ENCODE peak calls at places on chromosomes 3 and 15, in five cellular contexts. One of them, this sample, is unnamed.

GRCh38 chr3:106811376-106811775 is 565.9 kb upstream of the CCDC54 start:
- DNase-seq in prostate gland: no peak
- DNase-seq in stomach: no peak
- DNase-seq in right lobe of liver: no peak
- DNase-seq in sigmoid colon: no peak
- DNase-seq in this sample: no peak

GRCh38 chr3:51799879-51800757 is 21.1 kb upstream of the IQCF6 start:
- DNase-seq in right lobe of liver: no peak
- DNase-seq in stomach: no peak
- DNase-seq in sigmoid colon: no peak
- DNase-seq in prostate gland: peak; percentile 11
- DNase-seq in this sample: no peak

GRCh38 chr15:77964193-77964592 is 113.3 kb downstream of the TBC1D2B start:
- DNase-seq in prostate gland: no peak
- DNase-seq in stomach: no peak
- DNase-seq in right lobe of liver: no peak
- DNase-seq in sigmoid colon: no peak
- DNase-seq in this sample: no peak

GRCh38 chr15:61175024-61175423 is 54.1 kb downstream of the RORA start:
- DNase-seq in right lobe of liver: no peak
- DNase-seq in stomach: no peak
- DNase-seq in prostate gland: no peak
- DNase-seq in sigmoid colon: no peak
- DNase-seq in this sample: no peak

GRCh38 chr3:60746690-60747416 is 504.4 kb downstream of the FHIT start:
- DNase-seq in prostate gland: no peak
- DNase-seq in right lobe of liver: no peak
- DNase-seq in stomach: no peak
- DNase-seq in sigmoid colon: no peak
- DNase-seq in this sample: no peak

GRCh38 chr3:114775395-114775794 is 371.7 kb downstream of the ZBTB20 start:
- DNase-seq in sigmoid colon: no peak
- DNase-seq in right lobe of liver: no peak
- DNase-seq in stomach: no peak
- DNase-seq in prostate gland: no peak
- DNase-seq in this sample: no peak

GRCh38 chr15:85886345-85886935 is 91.7 kb upstream of the KLHL25 start:
- DNase-seq in prostate gland: no peak
- DNase-seq in stomach: no peak
- DNase-seq in sigmoid colon: no peak
- DNase-seq in right lobe of liver: no peak
- DNase-seq in this sample: no peak

GRCh38 chr15:92597548-92597947 is 58.0 kb downstream of the FAM174B start:
- DNase-seq in sigmoid colon: no peak
- DNase-seq in right lobe of liver: no peak
- DNase-seq in stomach: no peak
- DNase-seq in prostate gland: no peak
- DNase-seq in this sample: no peak

GRCh38 chr3:14404396-14405119 is 2.2 kb downstream of the SLC6A6 start:
- DNase-seq in prostate gland: no peak
- DNase-seq in stomach: peak; percentile 40
- DNase-seq in right lobe of liver: no peak
- DNase-seq in sigmoid colon: no peak
- DNase-seq in this sample: no peak

GRCh38 chr15:64842986-64843561 is 1.4 kb downstream of the PLEKHO2 start:
- DNase-seq in prostate gland: no peak
- DNase-seq in stomach: no peak
- DNase-seq in right lobe of liver: peak; percentile 51
- DNase-seq in sigmoid colon: peak; percentile 92
- DNase-seq in this sample: no peak

GRCh38 chr3:36488077-36488789 is 107.9 kb downstream of the STAC start:
- DNase-seq in right lobe of liver: no peak
- DNase-seq in prostate gland: no peak
- DNase-seq in sigmoid colon: no peak
- DNase-seq in stomach: no peak
- DNase-seq in this sample: no peak
- TF ChIP-seq POLR2A in right lobe of liver: no peak
- TF ChIP-seq POLR2A in prostate gland: no peak
- TF ChIP-seq POLR2A in sigmoid colon: no peak
- TF ChIP-seq POLR2A in stomach: no peak
- TF ChIP-seq POLR2A in this sample: no peak

GRCh38 chr3:172043766-172044165 is 4.4 kb downstream of the FNDC3B start:
- DNase-seq in sigmoid colon: no peak
- DNase-seq in right lobe of liver: no peak
- DNase-seq in stomach: no peak
- DNase-seq in prostate gland: no peak
- DNase-seq in this sample: no peak
- H3K27ac ChIP-seq in sigmoid colon: no peak overlapping the region
- H3K27ac ChIP-seq in right lobe of liver: peak overlapping the region; percentile 2
- H3K27ac ChIP-seq in stomach: peak overlapping the region; percentile 100
- H3K27ac ChIP-seq in prostate gland: no peak overlapping the region
- H3K27ac ChIP-seq in this sample: no peak overlapping the region

DNA sequence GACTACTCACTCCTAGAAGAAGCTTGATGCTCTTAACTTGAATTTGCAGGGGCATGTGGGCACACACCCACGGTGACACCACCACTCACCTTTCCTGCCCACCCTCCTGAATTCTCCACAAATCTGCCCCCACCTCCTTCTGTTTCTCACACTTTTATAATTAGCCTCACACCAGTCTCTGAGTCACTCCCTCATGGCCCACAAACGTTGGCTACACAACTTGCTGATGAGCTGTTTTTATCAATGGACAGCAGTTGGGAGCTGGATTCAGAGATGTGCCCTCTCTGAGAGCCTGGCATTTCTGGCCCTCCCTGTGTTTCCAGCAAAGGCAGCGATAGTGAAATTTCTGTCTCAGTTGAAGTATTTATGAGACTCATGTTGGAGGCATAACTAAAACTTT is 1.3 kb downstream of the COLQ start:
- DNase-seq in right lobe of liver: no peak
- DNase-seq in prostate gland: no peak
- DNase-seq in sigmoid colon: no peak
- DNase-seq in stomach: no peak
- DNase-seq in this sample: no peak
- TF ChIP-seq POLR2A in right lobe of liver: no peak
- TF ChIP-seq POLR2A in prostate gland: no peak
- TF ChIP-seq POLR2A in sigmoid colon: no peak
- TF ChIP-seq POLR2A in stomach: no peak
- TF ChIP-seq POLR2A in this sample: no peak

GRCh38 chr3:154364849-154365248 is 40.6 kb upstream of the DHX36 start:
- DNase-seq in right lobe of liver: no peak
- DNase-seq in stomach: no peak
- DNase-seq in prostate gland: no peak
- DNase-seq in sigmoid colon: no peak
- DNase-seq in this sample: no peak

DNA sequence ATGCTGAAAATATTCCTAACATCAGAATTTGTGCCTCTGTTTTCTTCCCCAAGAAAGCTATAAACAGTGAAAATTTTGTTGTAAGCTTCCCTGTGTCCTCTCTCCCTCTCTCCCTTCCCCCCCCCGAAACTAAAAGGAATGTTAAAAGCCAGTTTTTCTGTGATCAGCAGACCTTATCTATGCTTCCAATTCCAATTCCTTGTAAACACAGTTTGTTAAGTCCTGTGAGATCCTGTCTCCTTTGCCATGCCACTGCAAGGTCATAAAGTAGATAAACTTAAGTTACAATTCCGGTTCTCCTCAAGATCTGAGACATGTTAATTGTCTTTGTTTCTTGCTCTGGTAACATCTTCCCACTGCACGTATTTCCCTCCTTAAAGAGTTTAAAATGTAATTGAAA is 42.9 kb upstream of the DHX36 start:
- DNase-seq in stomach: no peak
- DNase-seq in sigmoid colon: no peak
- DNase-seq in right lobe of liver: no peak
- DNase-seq in prostate gland: no peak
- DNase-seq in this sample: no peak
- H3K27ac ChIP-seq in stomach: no peak overlapping the region
- H3K27ac ChIP-seq in sigmoid colon: no peak overlapping the region
- H3K27ac ChIP-seq in right lobe of liver: no peak overlapping the region
- H3K27ac ChIP-seq in prostate gland: no peak overlapping the region
- H3K27ac ChIP-seq in this sample: no peak overlapping the region

GRCh38 chr15:57385923-57386390 is 9.7 kb downstream of the CGNL1 start:
- DNase-seq in stomach: no peak
- DNase-seq in prostate gland: no peak
- DNase-seq in sigmoid colon: no peak
- DNase-seq in right lobe of liver: no peak
- DNase-seq in this sample: no peak
- TF ChIP-seq POLR2A in stomach: no peak
- TF ChIP-seq POLR2A in prostate gland: no peak
- TF ChIP-seq POLR2A in sigmoid colon: no peak
- TF ChIP-seq POLR2A in right lobe of liver: no peak
- TF ChIP-seq POLR2A in this sample: no peak

GRCh38 chr3:132643366-132643765 is 16.2 kb downstream of the ACAD11 start:
- DNase-seq in prostate gland: no peak
- DNase-seq in sigmoid colon: no peak
- DNase-seq in right lobe of liver: no peak
- DNase-seq in stomach: no peak
- DNase-seq in this sample: no peak

GRCh38 chr3:132638721-132639120 is 20.9 kb downstream of the ACAD11 start:
- DNase-seq in stomach: no peak
- DNase-seq in sigmoid colon: no peak
- DNase-seq in right lobe of liver: no peak
- DNase-seq in prostate gland: no peak
- DNase-seq in this sample: no peak

GRCh38 chr3:132641837-132642538 is 17.6 kb downstream of the ACAD11 start:
- DNase-seq in prostate gland: no peak
- DNase-seq in sigmoid colon: no peak
- DNase-seq in right lobe of liver: no peak
- DNase-seq in stomach: no peak
- DNase-seq in this sample: no peak

GRCh38 chr3:132645058-132645457 is 14.6 kb downstream of the ACAD11 start:
- DNase-seq in sigmoid colon: no peak
- DNase-seq in stomach: no peak
- DNase-seq in right lobe of liver: no peak
- DNase-seq in prostate gland: no peak
- DNase-seq in this sample: no peak

DNA sequence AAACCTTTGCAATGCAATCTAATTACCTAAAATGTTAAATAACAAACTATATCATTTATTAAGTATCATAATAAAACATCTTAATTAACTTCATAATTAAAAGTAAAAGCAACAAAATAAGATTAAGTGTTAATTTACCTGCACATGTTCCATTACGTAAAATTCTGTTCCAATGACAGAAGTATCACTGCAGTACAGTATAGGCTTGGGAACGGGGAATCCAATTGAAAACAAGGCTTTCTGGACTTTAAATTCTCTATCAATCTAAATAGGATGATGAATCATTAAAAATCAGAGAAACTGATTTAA is 17.1 kb downstream of the ACAD11 start:
- DNase-seq in prostate gland: no peak
- DNase-seq in sigmoid colon: no peak
- DNase-seq in stomach: no peak
- DNase-seq in right lobe of liver: no peak
- DNase-seq in this sample: no peak
- H3K27ac ChIP-seq in prostate gland: no peak overlapping the region
- H3K27ac ChIP-seq in sigmoid colon: no peak overlapping the region
- H3K27ac ChIP-seq in stomach: no peak overlapping the region
- H3K27ac ChIP-seq in right lobe of liver: no peak overlapping the region
- H3K27ac ChIP-seq in this sample: no peak overlapping the region

DNA sequence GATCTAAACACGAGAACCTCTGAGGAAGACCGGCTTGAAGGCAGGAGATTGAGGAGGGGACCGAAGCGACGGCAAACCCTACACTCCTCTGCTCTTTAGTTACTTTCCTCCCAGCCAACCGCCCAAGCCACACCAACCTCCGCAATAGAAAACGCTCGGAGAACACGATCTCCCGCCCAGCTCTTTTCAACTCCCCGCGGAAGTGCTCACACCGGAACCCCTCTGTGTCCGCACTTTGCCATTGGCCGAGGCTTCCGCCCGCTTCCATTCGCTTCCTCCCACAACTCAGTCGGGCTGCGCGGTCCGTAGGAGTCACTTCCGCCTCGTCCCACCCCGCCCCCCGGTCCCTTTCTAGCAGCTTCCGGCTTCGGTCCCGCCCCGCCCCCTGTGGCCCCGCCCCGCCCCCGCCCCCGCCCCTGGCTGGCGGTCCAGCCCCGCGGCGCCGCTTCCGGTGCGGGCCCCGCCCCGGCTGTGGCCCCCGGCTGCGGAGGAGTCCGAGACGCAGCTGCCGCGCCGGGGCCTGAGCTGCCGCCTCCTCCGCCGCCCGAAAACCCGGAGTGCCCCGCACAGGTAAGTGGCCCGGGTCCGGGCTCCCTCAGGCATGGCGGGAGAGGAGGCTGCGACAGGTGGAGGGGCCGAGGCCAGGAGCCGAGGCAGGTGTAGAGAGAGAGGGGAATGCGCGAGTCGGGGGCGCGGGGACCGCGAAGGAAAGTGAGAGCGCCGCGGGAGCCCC is at the start of gene ARID3B:
- DNase-seq in sigmoid colon: peak; percentile 99
- DNase-seq in right lobe of liver: peak; percentile 98
- DNase-seq in stomach: peak; percentile 98
- DNase-seq in prostate gland: peak; percentile 98
- DNase-seq in this sample: peak; percentile 98
- TF ChIP-seq POLR2A in sigmoid colon: peak; percentile 35
- TF ChIP-seq POLR2A in right lobe of liver: peak; percentile 66
- TF ChIP-seq POLR2A in stomach: no peak
- TF ChIP-seq POLR2A in prostate gland: peak; percentile 45
- TF ChIP-seq POLR2A in this sample: no peak

DNA sequence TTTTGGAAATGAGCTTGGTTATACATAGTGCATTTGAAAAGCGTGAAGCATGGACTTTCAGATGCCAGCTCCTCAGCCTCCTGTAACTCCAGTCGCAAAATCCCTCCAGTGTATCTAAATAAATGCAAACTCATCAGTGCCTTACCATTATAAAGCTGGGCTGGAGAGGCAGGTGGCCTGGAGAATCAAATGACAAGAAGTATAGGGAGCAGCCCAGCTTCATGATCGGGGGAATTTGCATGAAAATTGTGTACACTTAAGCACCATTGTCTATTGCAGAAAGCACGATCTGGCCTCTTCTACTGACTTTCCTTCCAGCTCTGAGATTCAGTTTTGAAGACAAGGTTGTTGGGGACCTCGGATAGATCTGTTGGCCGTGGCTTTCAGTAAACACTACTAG is 71.7 kb downstream of the IGF1R start:
- DNase-seq in right lobe of liver: no peak
- DNase-seq in stomach: no peak
- DNase-seq in sigmoid colon: no peak
- DNase-seq in prostate gland: no peak
- DNase-seq in this sample: no peak
- H3K27ac ChIP-seq in right lobe of liver: no peak overlapping the region
- H3K27ac ChIP-seq in stomach: no peak overlapping the region
- H3K27ac ChIP-seq in sigmoid colon: peak overlapping the region; percentile 74
- H3K27ac ChIP-seq in prostate gland: no peak overlapping the region
- H3K27ac ChIP-seq in this sample: no peak overlapping the region

GRCh38 chr3:138845771-138846173 is 11.0 kb upstream of the PIK3CB start:
- DNase-seq in sigmoid colon: no peak
- DNase-seq in prostate gland: no peak
- DNase-seq in right lobe of liver: no peak
- DNase-seq in stomach: no peak
- DNase-seq in this sample: no peak
- TF ChIP-seq POLR2A in sigmoid colon: no peak
- TF ChIP-seq POLR2A in prostate gland: no peak
- TF ChIP-seq POLR2A in right lobe of liver: no peak
- TF ChIP-seq POLR2A in stomach: no peak
- TF ChIP-seq POLR2A in this sample: no peak

GRCh38 chr15:95365615-95366107 is 964.8 kb upstream of the NR2F2 start:
- DNase-seq in stomach: no peak
- DNase-seq in right lobe of liver: peak; percentile 20
- DNase-seq in prostate gland: no peak
- DNase-seq in sigmoid colon: no peak
- DNase-seq in this sample: no peak
- H3K27ac ChIP-seq in stomach: no peak overlapping the region
- H3K27ac ChIP-seq in right lobe of liver: peak overlapping the region; percentile 28
- H3K27ac ChIP-seq in prostate gland: peak overlapping the region; percentile 33
- H3K27ac ChIP-seq in sigmoid colon: no peak overlapping the region
- H3K27ac ChIP-seq in this sample: no peak overlapping the region

This sample was measured in vagina.